ENCODE peak calls at places on chromosomes 2 and 18, in eight cellular contexts. L is activated gamma-delta T cell treated with anti-CD3 and anti-CD28 coated beads, Interleukin-2, amount 50 U/mL, for 16 hours; I is activated naive CD4-positive, alpha-beta T cell treated with anti-CD3 and anti-CD28 coated beads for 36 hours; Q is SW480; M is fibroblast of lung; J is activated CD8-positive, alpha-beta memory T cell treated with anti-CD3 and anti-CD28 coated beads for 4 hours; T is globus pallidus; W is posterior cingulate gyrus. N is an unnamed sample.

GRCh38 chr2:224611938-224612337 is 26.8 kb upstream of the CUL3 start:
- DNase-seq in L (no peak), I (no peak), Q (no peak), M (no peak), J (no peak), T (no peak), W (no peak), N (no peak)

GRCh38 chr18:36419913-36420531 is 122.5 kb downstream of the FHOD3 start:
- DNase-seq in L (no peak), I (peak), Q (peak), M (peak), J (no peak), T (no peak), W (no peak), N (no peak)

GRCh38 chr2:121790276-121790956 is 35.0 kb downstream of the TSN start:
- DNase-seq in L (no peak), I (no peak), Q (peak), M (peak), J (no peak), T (no peak), W (no peak), N (no peak)

GRCh38 chr2:4745596-4745995 is 946.6 kb upstream of the SOX11 start:
- DNase-seq in L (no peak), I (no peak), Q (peak), M (no peak), J (no peak), T (no peak), W (no peak), N (no peak)

GRCh38 chr18:64254399-64255093 is 105.7 kb upstream of the LINC00305 start:
- DNase-seq in L (no peak), I (no peak), Q (no peak), M (no peak), J (no peak), T (no peak), W (no peak), N (no peak)

GRCh38 chr2:197803033-197803444 is 1.4 kb upstream of the PLCL1 start:
- DNase-seq in L (no peak), I (peak), Q (peak), M (peak), J (no peak), T (peak), W (no peak), N (no peak)

GRCh38 chr18:66533693-66534092 is 70.2 kb downstream of the CDH19 start:
- DNase-seq in L (no peak), I (no peak), Q (no peak), M (no peak), J (no peak), T (no peak), W (no peak), N (no peak)

GRCh38 chr2:121944072-121944829 is 188.8 kb downstream of the TSN start:
- DNase-seq in L (no peak), I (no peak), Q (no peak), M (peak), J (no peak), T (no peak), W (no peak), N (no peak)

GRCh38 chr2:238911376-238912227 is 63.7 kb downstream of the TWIST2 start:
- DNase-seq in L (no peak), I (no peak), Q (no peak), M (no peak), J (no peak), T (no peak), W (no peak), N (no peak)

GRCh38 chr2:38394903-38395341 is 17.8 kb upstream of the ATL2 start:
- DNase-seq in L (no peak), I (no peak), Q (peak), M (peak), J (no peak), T (no peak), W (no peak), N (no peak)

GRCh38 chr2:205903549-205904129 is 182.3 kb downstream of the INO80D start:
- DNase-seq in L (no peak), I (peak), Q (peak), M (no peak), J (no peak), T (no peak), W (no peak), N (no peak)

GRCh38 chr2:29012211-29012681 is 31.1 kb downstream of the TOGARAM2 start:
- DNase-seq in L (peak), I (no peak), Q (no peak), M (no peak), J (no peak), T (no peak), W (no peak), N (peak)

GRCh38 chr2:21317131-21317530 is 193.4 kb downstream of the TDRD15 start:
- DNase-seq in L (no peak), I (peak), Q (peak), M (no peak), J (no peak), T (peak), W (no peak), N (no peak)

GRCh38 chr18:41959045-41959444 is 4.0 kb downstream of the PIK3C3 start:
- DNase-seq in L (no peak), I (no peak), Q (no peak), M (no peak), J (no peak), T (no peak), W (no peak), N (no peak)

GRCh38 chr18:68449292-68449691 is 265.6 kb downstream of the TMX3 start:
- DNase-seq in L (no peak), I (no peak), Q (no peak), M (peak), J (no peak), T (no peak), W (no peak), N (no peak)

GRCh38 chr2:157803914-157804313 is 72.2 kb downstream of the ACVR1 start:
- DNase-seq in L (no peak), I (no peak), Q (no peak), M (no peak), J (no peak), T (no peak), W (no peak), N (no peak)

GRCh38 chr2:239938651-239939486 is 86.3 kb downstream of the NDUFA10 start:
- DNase-seq in L (no peak), I (peak), Q (no peak), M (no peak), J (no peak), T (no peak), W (peak), N (no peak)

GRCh38 chr2:177221970-177222369 is 9.4 kb downstream of the HNRNPA3 start:
- DNase-seq in L (no peak), I (no peak), Q (no peak), M (no peak), J (no peak), T (no peak), W (no peak), N (no peak)

GRCh38 chr2:59585657-59586056 is 967.8 kb downstream of the BCL11A start:
- DNase-seq in L (no peak), I (no peak), Q (no peak), M (no peak), J (no peak), T (peak), W (no peak), N (no peak)

GRCh38 chr18:36322408-36322728 is 24.9 kb downstream of the FHOD3 start:
- DNase-seq in L (no peak), I (no peak), Q (no peak), M (no peak), J (no peak), T (no peak), W (no peak), N (no peak)

GRCh38 chr2:147639891-147640290 is 204.9 kb upstream of the ACVR2A start:
- DNase-seq in L (no peak), I (peak), Q (no peak), M (no peak), J (no peak), T (no peak), W (no peak), N (no peak)

GRCh38 chr2:46248171-46248570 is 49.0 kb upstream of the EPAS1 start:
- DNase-seq in L (no peak), I (no peak), Q (no peak), M (no peak), J (no peak), T (no peak), W (no peak), N (no peak)

GRCh38 chr18:24734058-24734457 is 273.6 kb downstream of the HRH4 start:
- DNase-seq in L (no peak), I (peak), Q (peak), M (no peak), J (no peak), T (peak), W (no peak), N (no peak)

GRCh38 chr18:35517715-35518114 is 20.0 kb upstream of the INO80C start:
- DNase-seq in L (no peak), I (no peak), Q (no peak), M (no peak), J (no peak), T (no peak), W (no peak), N (no peak)

GRCh38 chr2:103860016-103860415 is 993.9 kb upstream of the POU3F3 start:
- DNase-seq in L (no peak), I (no peak), Q (no peak), M (no peak), J (no peak), T (no peak), W (no peak), N (no peak)

GRCh38 chr18:23956483-23956882 is 58.1 kb upstream of the TTC39C start:
- DNase-seq in L (no peak), I (no peak), Q (no peak), M (no peak), J (no peak), T (no peak), W (no peak), N (no peak)

GRCh38 chr2:12313445-12314118 is 403.2 kb upstream of the TRIB2 start:
- DNase-seq in L (no peak), I (no peak), Q (no peak), M (no peak), J (no peak), T (no peak), W (no peak), N (no peak)

GRCh38 chr2:66389651-66390131 is 45.2 kb upstream of the MEIS1 start:
- DNase-seq in L (no peak), I (no peak), Q (no peak), M (peak), J (no peak), T (no peak), W (no peak), N (no peak)